ENCODE peak calls at places on chromosomes 13 and 19, in five cellular contexts. One of them, this sample, is unnamed.

GRCh38 chr13:95698047-95698749 is 21.3 kb downstream of the DNAJC3 start:
- DNase-seq in CD4-positive, alpha-beta memory T cell: no peak
- DNase-seq in cardiac muscle cell: no peak
- DNase-seq in tibial nerve: no peak
- DNase-seq in iPS DF 6.9: no peak
- DNase-seq in this sample: no peak

GRCh38 chr13:65540064-65540635 is 1690.0 kb downstream of the PCDH9 start:
- DNase-seq in CD4-positive, alpha-beta memory T cell: no peak
- DNase-seq in cardiac muscle cell: no peak
- DNase-seq in tibial nerve: no peak
- DNase-seq in iPS DF 6.9: no peak
- DNase-seq in this sample: no peak

GRCh38 chr19:6509118-6509971 is 7.2 kb upstream of the TUBB4A start:
- DNase-seq in CD4-positive, alpha-beta memory T cell: no peak
- DNase-seq in cardiac muscle cell: no peak
- DNase-seq in tibial nerve: peak; percentile 30
- DNase-seq in iPS DF 6.9: no peak
- DNase-seq in this sample: no peak

GRCh38 chr13:42066542-42066941 is 18.1 kb downstream of the DGKH start:
- DNase-seq in CD4-positive, alpha-beta memory T cell: no peak
- DNase-seq in cardiac muscle cell: no peak
- DNase-seq in tibial nerve: no peak
- DNase-seq in iPS DF 6.9: no peak
- DNase-seq in this sample: no peak

GRCh38 chr13:111911754-111912452 is 155.0 kb upstream of the SOX1 start:
- DNase-seq in CD4-positive, alpha-beta memory T cell: no peak
- DNase-seq in cardiac muscle cell: no peak
- DNase-seq in tibial nerve: no peak
- DNase-seq in iPS DF 6.9: no peak
- DNase-seq in this sample: peak; percentile 2

GRCh38 chr13:26132756-26133155 is 80.9 kb upstream of the SHISA2 start:
- DNase-seq in CD4-positive, alpha-beta memory T cell: no peak
- DNase-seq in cardiac muscle cell: no peak
- DNase-seq in tibial nerve: no peak
- DNase-seq in iPS DF 6.9: no peak
- DNase-seq in this sample: no peak

GRCh38 chr19:35959040-35959967 is 23.1 kb downstream of the LRFN3 start:
- DNase-seq in CD4-positive, alpha-beta memory T cell: peak; percentile 85
- DNase-seq in cardiac muscle cell: no peak
- DNase-seq in tibial nerve: no peak
- DNase-seq in iPS DF 6.9: no peak
- DNase-seq in this sample: peak; percentile 82

GRCh38 chr13:20616059-20616797 is 49.3 kb downstream of the IFT88 start:
- DNase-seq in CD4-positive, alpha-beta memory T cell: no peak
- DNase-seq in cardiac muscle cell: no peak
- DNase-seq in tibial nerve: no peak
- DNase-seq in iPS DF 6.9: no peak
- DNase-seq in this sample: no peak

GRCh38 chr19:43599635-43600295 is 3.4 kb downstream of the ZNF576 start:
- DNase-seq in CD4-positive, alpha-beta memory T cell: no peak
- DNase-seq in cardiac muscle cell: no peak
- DNase-seq in tibial nerve: no peak
- DNase-seq in iPS DF 6.9: no peak
- DNase-seq in this sample: no peak

GRCh38 chr19:13034636-13035035 is 39.4 kb downstream of the NFIX start:
- DNase-seq in CD4-positive, alpha-beta memory T cell: no peak
- DNase-seq in cardiac muscle cell: no peak
- DNase-seq in tibial nerve: no peak
- DNase-seq in iPS DF 6.9: no peak
- DNase-seq in this sample: no peak

GRCh38 chr19:13031917-13032623 is 36.8 kb downstream of the NFIX start:
- DNase-seq in CD4-positive, alpha-beta memory T cell: no peak
- DNase-seq in cardiac muscle cell: no peak
- DNase-seq in tibial nerve: no peak
- DNase-seq in iPS DF 6.9: no peak
- DNase-seq in this sample: no peak

GRCh38 chr19:13033819-13034611 is 38.7 kb downstream of the NFIX start:
- DNase-seq in CD4-positive, alpha-beta memory T cell: peak; percentile 25
- DNase-seq in cardiac muscle cell: peak; percentile 41
- DNase-seq in tibial nerve: no peak
- DNase-seq in iPS DF 6.9: no peak
- DNase-seq in this sample: peak; percentile 21

GRCh38 chr19:13033244-13033643 is 38.0 kb downstream of the NFIX start:
- DNase-seq in CD4-positive, alpha-beta memory T cell: no peak
- DNase-seq in cardiac muscle cell: no peak
- DNase-seq in tibial nerve: no peak
- DNase-seq in iPS DF 6.9: no peak
- DNase-seq in this sample: no peak

DNA sequence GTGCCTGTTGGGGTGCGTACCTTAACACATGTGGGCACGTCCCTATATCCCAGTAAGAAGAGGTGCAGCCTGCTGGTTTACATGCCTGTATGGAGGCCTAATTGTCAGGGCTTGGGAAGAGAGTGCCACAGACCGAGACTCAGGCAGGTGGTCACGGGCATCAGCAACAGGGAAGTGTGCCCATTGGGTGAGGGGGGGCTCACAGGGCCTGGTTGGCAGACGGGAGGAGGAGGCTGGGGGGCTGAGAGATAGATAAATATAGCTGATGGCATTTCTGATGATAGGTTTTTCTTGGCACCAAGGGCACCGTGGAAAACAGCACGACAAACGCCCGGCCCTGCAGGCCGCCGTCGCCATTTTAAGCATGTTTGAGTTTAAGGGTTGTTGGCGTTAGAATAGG is 37.6 kb downstream of the NFIX start:
- DNase-seq in CD4-positive, alpha-beta memory T cell: no peak
- DNase-seq in cardiac muscle cell: no peak
- DNase-seq in tibial nerve: no peak
- DNase-seq in iPS DF 6.9: no peak
- DNase-seq in this sample: no peak
- H3K4me1 ChIP-seq in CD4-positive, alpha-beta memory T cell: no peaks in the 10 kb centered on the region
- H3K4me1 ChIP-seq in cardiac muscle cell: no peaks in the 10 kb centered on the region
- H3K4me1 ChIP-seq in tibial nerve: peaks cover 98% of the 10 kb centered on the region
- H3K4me1 ChIP-seq in iPS DF 6.9: peaks cover 1% of the 10 kb centered on the region
- H3K4me1 ChIP-seq in this sample: no peaks in the 10 kb centered on the region

GRCh38 chr13:36098080-36098479 is 33.1 kb downstream of the DCLK1 start:
- DNase-seq in CD4-positive, alpha-beta memory T cell: no peak
- DNase-seq in cardiac muscle cell: no peak
- DNase-seq in tibial nerve: no peak
- DNase-seq in iPS DF 6.9: no peak
- DNase-seq in this sample: no peak

GRCh38 chr13:36105726-36106125 is 25.5 kb downstream of the DCLK1 start:
- DNase-seq in CD4-positive, alpha-beta memory T cell: no peak
- DNase-seq in cardiac muscle cell: no peak
- DNase-seq in tibial nerve: no peak
- DNase-seq in iPS DF 6.9: no peak
- DNase-seq in this sample: no peak

GRCh38 chr13:36096411-36097184 is 34.6 kb downstream of the DCLK1 start:
- DNase-seq in CD4-positive, alpha-beta memory T cell: no peak
- DNase-seq in cardiac muscle cell: no peak
- DNase-seq in tibial nerve: no peak
- DNase-seq in iPS DF 6.9: no peak
- DNase-seq in this sample: no peak

GRCh38 chr13:36102721-36103120 is 28.5 kb downstream of the DCLK1 start:
- DNase-seq in CD4-positive, alpha-beta memory T cell: no peak
- DNase-seq in cardiac muscle cell: no peak
- DNase-seq in tibial nerve: no peak
- DNase-seq in iPS DF 6.9: no peak
- DNase-seq in this sample: no peak

GRCh38 chr13:36101157-36101556 is 30.0 kb downstream of the DCLK1 start:
- DNase-seq in CD4-positive, alpha-beta memory T cell: no peak
- DNase-seq in cardiac muscle cell: no peak
- DNase-seq in tibial nerve: no peak
- DNase-seq in iPS DF 6.9: no peak
- DNase-seq in this sample: no peak
- H3K4me1 ChIP-seq in CD4-positive, alpha-beta memory T cell: no peaks in the 10 kb centered on the region
- H3K4me1 ChIP-seq in cardiac muscle cell: no peaks in the 10 kb centered on the region
- H3K4me1 ChIP-seq in tibial nerve: peaks cover 7% of the 10 kb centered on the region
- H3K4me1 ChIP-seq in iPS DF 6.9: no peaks in the 10 kb centered on the region
- H3K4me1 ChIP-seq in this sample: no peaks in the 10 kb centered on the region

DNA sequence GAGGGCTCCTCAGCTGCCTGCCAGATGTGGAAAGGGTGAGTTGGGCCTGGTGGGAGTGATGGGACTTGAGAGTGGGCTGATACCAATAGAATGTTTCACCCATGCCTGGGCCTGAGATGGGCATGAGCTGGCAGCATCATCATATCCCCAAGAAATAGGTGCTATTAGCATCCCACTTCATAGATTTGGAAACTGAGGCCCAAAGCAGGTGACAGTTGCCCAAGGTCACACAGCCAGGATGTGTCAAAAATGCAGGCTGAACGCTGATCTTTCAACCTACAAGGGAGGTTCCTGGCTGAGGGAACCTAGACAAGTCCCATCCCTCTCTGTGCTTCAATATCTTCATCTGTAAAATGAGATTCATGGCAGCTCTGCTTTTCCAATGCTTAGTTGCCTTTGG is 4.6 kb downstream of the SYDE1 start:
- DNase-seq in CD4-positive, alpha-beta memory T cell: no peak
- DNase-seq in cardiac muscle cell: no peak
- DNase-seq in tibial nerve: no peak
- DNase-seq in iPS DF 6.9: no peak
- DNase-seq in this sample: no peak
- H3K4me1 ChIP-seq in CD4-positive, alpha-beta memory T cell: peaks cover 6% of the 10 kb centered on the region
- H3K4me1 ChIP-seq in cardiac muscle cell: peaks cover 6% of the 10 kb centered on the region
- H3K4me1 ChIP-seq in tibial nerve: peaks cover 41% of the 10 kb centered on the region
- H3K4me1 ChIP-seq in iPS DF 6.9: no peaks in the 10 kb centered on the region
- H3K4me1 ChIP-seq in this sample: peaks cover 10% of the 10 kb centered on the region

DNA sequence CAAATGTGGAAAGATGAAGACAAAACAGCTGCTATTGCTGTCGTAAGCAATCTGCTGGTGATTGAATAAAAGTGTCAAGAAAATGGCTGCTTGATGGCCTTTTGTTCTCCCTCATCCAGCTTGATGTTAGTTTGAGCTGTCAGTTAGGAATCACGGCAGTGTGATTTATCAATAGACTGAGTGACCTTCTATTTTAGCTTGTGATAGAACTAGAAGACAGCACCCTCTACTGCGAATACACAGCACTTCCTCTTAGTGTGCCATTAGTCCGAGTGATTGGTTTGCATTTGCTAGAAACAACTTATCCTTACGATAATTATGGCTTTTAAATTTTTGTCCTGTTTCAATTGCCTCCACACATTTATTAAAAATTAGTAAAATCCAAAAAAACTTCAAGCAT is 76.2 kb downstream of the MZT1 start:
- DNase-seq in CD4-positive, alpha-beta memory T cell: no peak
- DNase-seq in cardiac muscle cell: peak; percentile 37
- DNase-seq in tibial nerve: no peak
- DNase-seq in iPS DF 6.9: no peak
- DNase-seq in this sample: no peak
- H3K4me1 ChIP-seq in CD4-positive, alpha-beta memory T cell: no peaks in the 10 kb centered on the region
- H3K4me1 ChIP-seq in cardiac muscle cell: peaks cover 4% of the 10 kb centered on the region
- H3K4me1 ChIP-seq in tibial nerve: peaks cover 5% of the 10 kb centered on the region
- H3K4me1 ChIP-seq in iPS DF 6.9: no peaks in the 10 kb centered on the region
- H3K4me1 ChIP-seq in this sample: no peaks in the 10 kb centered on the region

DNA sequence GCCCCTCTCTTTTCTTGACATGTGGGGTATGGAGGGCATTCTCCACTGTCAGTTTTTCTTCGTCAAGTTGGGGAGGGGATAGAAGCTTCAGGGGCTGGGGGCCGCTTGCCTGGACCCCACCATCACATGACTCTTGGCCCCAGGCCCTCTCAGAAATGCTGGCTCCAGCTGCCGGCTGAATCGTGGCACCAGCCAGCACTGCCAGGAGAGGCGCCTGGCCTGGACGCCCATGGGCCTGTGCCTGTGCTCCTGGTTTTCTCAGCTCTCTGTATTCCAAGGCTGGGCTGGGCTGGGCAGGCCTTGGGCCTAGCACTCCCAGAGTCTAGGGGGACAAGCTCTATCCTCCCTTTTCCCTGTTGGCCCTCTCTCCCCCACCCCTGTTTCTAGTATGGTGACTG is 38.6 kb downstream of the LYL1 start:
- DNase-seq in CD4-positive, alpha-beta memory T cell: no peak
- DNase-seq in cardiac muscle cell: no peak
- DNase-seq in tibial nerve: no peak
- DNase-seq in iPS DF 6.9: no peak
- DNase-seq in this sample: no peak
- H3K4me1 ChIP-seq in CD4-positive, alpha-beta memory T cell: peaks cover 15% of the 10 kb centered on the region
- H3K4me1 ChIP-seq in cardiac muscle cell: peaks cover 4% of the 10 kb centered on the region
- H3K4me1 ChIP-seq in tibial nerve: peaks cover 100% of the 10 kb centered on the region
- H3K4me1 ChIP-seq in iPS DF 6.9: peaks cover 3% of the 10 kb centered on the region
- H3K4me1 ChIP-seq in this sample: peaks cover 8% of the 10 kb centered on the region

DNA sequence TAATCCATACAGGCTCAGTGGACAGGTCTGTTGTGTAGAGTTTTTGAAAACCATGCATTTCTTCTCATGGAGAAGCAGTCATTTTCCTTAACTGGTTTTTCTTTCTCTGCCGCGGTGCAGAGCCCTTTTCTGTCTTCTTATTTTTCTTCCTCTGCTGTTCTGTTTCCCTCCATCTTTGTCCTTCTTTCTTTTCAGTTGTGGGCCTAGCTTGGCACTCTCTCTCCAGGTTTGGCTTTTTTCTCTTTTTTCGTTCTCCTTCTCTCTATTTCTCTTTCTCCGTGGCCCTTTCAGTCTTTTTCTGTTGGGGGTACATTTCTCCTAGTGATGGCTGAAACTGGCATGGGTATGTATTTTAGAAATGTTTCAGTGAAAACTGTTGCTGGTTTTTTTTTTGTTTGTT is 24.1 kb downstream of the NFIX start:
- DNase-seq in CD4-positive, alpha-beta memory T cell: no peak
- DNase-seq in cardiac muscle cell: no peak
- DNase-seq in tibial nerve: no peak
- DNase-seq in iPS DF 6.9: no peak
- DNase-seq in this sample: no peak
- H3K4me1 ChIP-seq in CD4-positive, alpha-beta memory T cell: peaks cover 22% of the 10 kb centered on the region
- H3K4me1 ChIP-seq in cardiac muscle cell: peaks cover 4% of the 10 kb centered on the region
- H3K4me1 ChIP-seq in tibial nerve: peaks cover 92% of the 10 kb centered on the region
- H3K4me1 ChIP-seq in iPS DF 6.9: peaks cover 4% of the 10 kb centered on the region
- H3K4me1 ChIP-seq in this sample: peaks cover 16% of the 10 kb centered on the region

GRCh38 chr19:46299695-46300094 is 2.9 kb downstream of the HIF3A start:
- DNase-seq in CD4-positive, alpha-beta memory T cell: no peak
- DNase-seq in cardiac muscle cell: no peak
- DNase-seq in tibial nerve: no peak
- DNase-seq in iPS DF 6.9: no peak
- DNase-seq in this sample: no peak
- H3K4me1 ChIP-seq in CD4-positive, alpha-beta memory T cell: no peaks in the 10 kb centered on the region
- H3K4me1 ChIP-seq in cardiac muscle cell: peaks cover 51% of the 10 kb centered on the region
- H3K4me1 ChIP-seq in tibial nerve: peaks cover 84% of the 10 kb centered on the region
- H3K4me1 ChIP-seq in iPS DF 6.9: peaks cover 5% of the 10 kb centered on the region
- H3K4me1 ChIP-seq in this sample: no peaks in the 10 kb centered on the region